ENCODE peak calls at places on chromosomes 4 and X, in eight cellular contexts. Z is tibial artery; M is mesendoderm; D is Karpas-422; Y is gastrocnemius medialis; L is CD8-positive, alpha-beta T cell; G is CD4-positive, alpha-beta memory T cell; A is psoas muscle. P is an unnamed sample. For H3K4me1 and H3K36me3, the result is how much of the 10 kb centered on the place peaks cover.

GRCh38 chrX:97806238-97806637 is 922.5 kb downstream of the RPA4 start:
- DNase-seq in Z (no peak), M (no peak), D (no peak), Y (no peak), L (no peak), G (no peak), A (no peak), P (no peak)

GRCh38 chrX:1341531-1342179 is 5.1 kb downstream of the IL3RA start:
- DNase-seq in Z (no peak), M (no peak), D (no peak), Y (no peak), L (no peak), G (no peak), A (no peak), P (no peak)

GRCh38 chrX:120428309-120428708 is 40.8 kb downstream of the LAMP2 start:
- DNase-seq in Z (no peak), M (peak), D (no peak), Y (no peak), L (no peak), G (no peak), A (no peak), P (no peak)

GRCh38 chrX:13091111-13091765 is 46.8 kb upstream of the FAM9C start:
- DNase-seq in Z (no peak), M (no peak), D (no peak), Y (no peak), L (no peak), G (peak), A (no peak), P (no peak)

GRCh38 chrX:101550362-101550761 is at the start of gene ARMCX1:
- DNase-seq in Z (peak), M (peak), D (no peak), Y (peak), L (peak), G (no peak), A (peak), P (peak)

GRCh38 chrX:111129949-111130348 is 34.0 kb downstream of the PAK3 start:
- DNase-seq in Z (no peak), M (no peak), D (no peak), Y (no peak), L (no peak), G (no peak), A (no peak), P (no peak)

GRCh38 chr4:3836041-3836801 is 70.0 kb downstream of the ADRA2C start:
- DNase-seq in Z (no peak), M (peak), D (no peak), Y (no peak), L (no peak), G (no peak), A (no peak), P (no peak)

GRCh38 chr4:72418458-72418857 is 150.6 kb downstream of the ADAMTS3 start:
- DNase-seq in Z (no peak), M (no peak), D (no peak), Y (no peak), L (no peak), G (no peak), A (peak), P (no peak)

GRCh38 chr4:111811661-111812060 is 333.6 kb upstream of the FAM241A start:
- DNase-seq in Z (no peak), M (no peak), D (no peak), Y (no peak), L (no peak), G (no peak), A (no peak), P (no peak)

GRCh38 chr4:56240554-56241190 is 146.6 kb downstream of the AASDH start:
- DNase-seq in Z (no peak), M (no peak), D (no peak), Y (no peak), L (no peak), G (no peak), A (no peak), P (no peak)

DNA sequence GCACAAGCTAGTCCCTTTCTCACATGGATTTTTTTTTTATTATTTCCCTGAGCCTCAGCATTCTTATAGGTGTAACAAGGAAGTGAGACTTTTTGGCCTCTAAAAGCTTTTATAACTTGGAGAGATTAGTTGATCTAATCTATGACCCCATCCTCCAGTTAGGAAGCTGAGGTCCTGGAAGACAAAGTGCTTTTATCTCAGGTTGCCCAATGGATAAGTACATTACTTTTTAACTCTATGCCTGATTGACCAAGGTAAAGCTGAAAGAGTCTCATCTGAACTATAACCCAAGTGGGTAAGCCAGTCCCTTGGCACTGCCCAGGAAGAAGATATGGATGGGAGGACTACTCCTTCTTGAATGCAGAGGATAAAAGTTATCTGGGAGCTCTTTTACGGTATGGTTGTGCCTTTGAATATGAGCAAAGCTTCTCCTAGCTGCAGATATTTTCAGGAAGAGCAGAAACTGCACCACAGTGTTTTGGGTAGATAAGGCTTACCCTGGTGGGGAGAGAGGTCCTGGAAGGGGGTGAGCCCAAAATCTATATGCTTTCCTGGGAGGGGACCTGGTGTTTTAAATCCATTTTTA is 40.2 kb downstream of the VSIG4 start:
- DNase-seq in Z (no peak), M (no peak), D (no peak), Y (no peak), L (no peak), G (no peak), A (no peak), P (no peak)
- H3K4me1 ChIP-seq in Z (under half), M (under half), D (under half), Y (under half), L (half or more), G (under half), A (under half), P (under half)

DNA sequence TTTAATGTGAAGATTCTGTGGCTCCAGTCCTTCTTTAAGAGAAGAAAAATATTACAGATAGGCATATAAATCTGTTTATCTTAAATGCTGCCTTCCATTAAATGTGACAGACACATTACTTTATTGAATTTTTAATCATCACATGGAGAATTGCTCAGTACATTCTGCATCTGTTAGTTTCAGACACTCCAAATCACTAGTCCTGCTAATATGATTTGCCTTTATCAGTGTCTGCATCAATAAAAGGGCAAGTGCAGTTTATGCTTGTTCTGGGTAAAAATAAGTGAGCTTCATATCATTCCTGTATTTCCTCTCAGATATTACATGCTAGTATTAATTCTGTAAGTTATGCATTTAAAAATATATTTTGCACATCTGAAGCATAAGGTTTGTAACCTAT is 666.4 kb downstream of the TECRL start:
- DNase-seq in Z (no peak), M (no peak), D (no peak), Y (no peak), L (no peak), G (no peak), A (no peak), P (no peak)
- H3K36me3 ChIP-seq in Z (under half), M (under half), D (under half), Y (under half), L (under half), G (under half), A (under half), P (under half)

DNA sequence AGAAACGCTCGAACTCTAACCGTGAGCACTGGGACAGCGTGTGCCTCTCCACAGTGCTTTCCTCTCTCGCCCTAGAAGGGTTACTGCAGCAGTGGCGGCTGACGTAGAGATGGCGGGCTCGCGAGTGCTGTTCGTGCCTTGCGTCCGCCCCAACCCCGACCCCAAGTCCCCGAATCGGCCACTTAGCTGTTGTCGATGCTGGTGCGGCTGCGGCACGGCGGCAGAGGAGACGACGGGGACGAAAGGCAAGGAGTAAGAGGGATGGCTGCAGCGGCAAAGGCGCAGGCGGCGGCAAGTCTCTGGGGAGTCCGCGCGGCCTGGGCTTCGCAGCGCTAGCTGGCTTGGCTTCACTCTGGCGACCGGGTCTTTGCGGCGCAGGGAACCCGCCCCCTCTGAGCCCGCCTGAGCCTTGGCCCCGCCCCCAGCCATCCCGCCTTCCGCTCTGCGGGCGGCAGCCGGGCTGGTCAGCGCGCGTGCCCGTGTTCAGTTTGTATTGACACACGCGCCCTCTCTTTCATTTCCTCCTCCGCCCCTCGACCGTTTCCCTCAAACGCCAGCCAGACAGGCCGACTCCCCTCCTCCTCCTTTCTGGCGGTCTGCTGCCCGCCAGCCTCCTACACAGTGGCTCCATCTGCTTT is at the start of gene SPIN4:
- DNase-seq in Z (peak), M (peak), D (peak), Y (peak), L (peak), G (peak), A (peak), P (peak)
- H3K27ac ChIP-seq in Z (peak), M (peak), D (peak), Y (peak), L (peak), G (peak), A (no peak), P (peak)

DNA sequence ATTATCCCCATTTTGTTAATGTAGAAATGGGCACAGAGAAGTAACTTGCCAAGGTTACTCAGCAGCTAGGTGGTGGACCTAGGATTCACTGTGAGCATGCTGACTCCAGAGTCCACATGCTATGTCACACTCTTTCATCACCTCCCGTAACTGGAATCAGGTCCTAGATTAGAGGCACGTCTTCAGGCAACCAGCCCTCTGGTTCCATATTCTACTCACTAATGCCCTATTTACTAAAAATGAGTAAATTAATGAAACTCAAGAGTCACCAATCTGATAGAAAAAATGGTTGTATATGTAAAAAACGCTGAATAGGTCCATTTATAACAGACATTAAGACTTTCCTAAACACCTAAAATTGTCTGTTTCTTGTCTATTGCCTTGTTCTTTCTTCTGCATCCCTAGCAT is 7.7 kb upstream of the RUFY3 start:
- DNase-seq in Z (no peak), M (peak), D (no peak), Y (no peak), L (no peak), G (no peak), A (no peak), P (no peak)
- H3K4me1 ChIP-seq in Z (under half), M (under half), D (under half), Y (under half), L (under half), G (under half), A (under half), P (under half)

DNA sequence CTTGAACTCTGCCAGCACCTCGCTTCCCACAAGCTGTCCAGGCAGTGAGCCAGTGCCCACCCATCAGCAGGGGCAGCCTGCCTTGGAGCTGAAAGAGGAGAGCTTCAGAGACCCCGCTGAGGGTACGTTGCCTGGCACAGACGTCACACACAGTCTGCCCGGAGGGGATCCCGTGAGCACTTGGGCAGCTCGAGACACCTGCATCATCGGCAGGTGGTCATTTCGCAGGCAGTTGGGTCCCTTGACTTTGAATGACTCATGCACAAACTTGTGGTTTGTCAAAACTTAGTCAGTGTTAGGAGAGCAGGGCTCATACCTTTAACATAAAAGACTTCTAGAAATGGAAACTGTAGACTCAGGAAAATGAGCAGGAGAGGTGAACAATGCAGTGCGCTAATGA is 9.9 kb downstream of the TACC3 start:
- DNase-seq in Z (no peak), M (no peak), D (no peak), Y (no peak), L (no peak), G (no peak), A (no peak), P (no peak)
- H3K36me3 ChIP-seq in Z (under half), M (under half), D (half or more), Y (under half), L (half or more), G (half or more), A (half or more), P (under half)

DNA sequence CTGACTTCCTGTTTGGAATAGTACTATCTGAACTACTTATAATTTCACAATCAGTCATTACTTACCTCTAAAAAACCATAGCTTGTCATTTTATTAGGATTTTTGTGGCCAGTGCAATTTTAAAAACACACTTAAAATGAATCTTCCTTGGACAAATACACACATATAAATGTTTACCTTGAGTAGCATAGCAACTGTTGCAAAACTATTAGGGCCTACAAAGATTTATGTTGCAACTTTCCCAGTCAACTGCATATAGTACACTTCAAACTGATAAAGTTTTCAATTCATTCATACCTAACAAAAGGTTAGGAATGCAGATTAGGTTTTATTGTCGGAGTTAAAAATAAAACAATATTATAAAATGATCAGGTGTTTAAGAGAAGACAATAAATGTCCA is 193.0 kb downstream of the PDGFC start:
- DNase-seq in Z (no peak), M (no peak), D (no peak), Y (no peak), L (no peak), G (no peak), A (no peak), P (no peak)
- H3K27ac ChIP-seq in Z (no peak), M (no peak), D (no peak), Y (no peak), L (no peak), G (no peak), A (no peak), P (no peak)

GRCh38 chr4:104625706-104626105 is 131.0 kb upstream of the CXXC4 start:
- DNase-seq in Z (no peak), M (no peak), D (no peak), Y (no peak), L (no peak), G (no peak), A (no peak), P (no peak)

GRCh38 chr4:104631000-104631399 is 136.3 kb upstream of the CXXC4 start:
- DNase-seq in Z (no peak), M (no peak), D (no peak), Y (no peak), L (no peak), G (no peak), A (no peak), P (no peak)

GRCh38 chr4:104629601-104630000 is 134.9 kb upstream of the CXXC4 start:
- DNase-seq in Z (no peak), M (no peak), D (no peak), Y (no peak), L (no peak), G (no peak), A (no peak), P (no peak)
- H3K4me1 ChIP-seq in Z (under half), M (under half), D (under half), Y (under half), L (under half), G (under half), A (under half), P (under half)

DNA sequence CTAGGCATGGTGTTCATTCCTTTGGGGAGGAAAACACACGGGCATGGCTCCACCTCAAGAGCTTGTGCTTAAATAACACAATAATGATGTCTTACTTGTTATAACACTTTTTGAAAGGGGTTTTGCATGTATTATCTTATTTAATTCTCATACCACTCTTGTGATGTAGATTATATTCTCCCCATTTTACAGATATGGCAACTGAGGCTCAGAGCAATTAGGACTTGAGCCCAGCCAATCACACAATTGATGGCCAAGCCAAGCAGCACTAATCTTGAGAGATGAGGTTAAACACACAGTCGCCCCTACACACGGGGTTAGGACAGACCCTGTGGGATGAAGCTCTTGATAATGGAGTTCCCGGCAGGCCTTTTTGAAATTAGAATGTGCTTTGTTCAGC is 45.1 kb downstream of the BCORL1 start:
- DNase-seq in Z (no peak), M (no peak), D (no peak), Y (no peak), L (no peak), G (no peak), A (no peak), P (no peak)
- H3K36me3 ChIP-seq in Z (under half), M (under half), D (under half), Y (under half), L (under half), G (under half), A (half or more), P (under half)

GRCh38 chrX:45134775-45135174 is 65.9 kb downstream of the DIPK2B start:
- DNase-seq in Z (no peak), M (no peak), D (no peak), Y (no peak), L (no peak), G (no peak), A (no peak), P (no peak)
- H3K27ac ChIP-seq in Z (no peak), M (no peak), D (no peak), Y (no peak), L (no peak), G (no peak), A (no peak), P (no peak)

GRCh38 chr4:54016504-54016903 is 47.9 kb downstream of the CHIC2 start:
- DNase-seq in Z (no peak), M (no peak), D (peak), Y (no peak), L (no peak), G (no peak), A (no peak), P (no peak)
- H3K4me1 ChIP-seq in Z (under half), M (under half), D (half or more), Y (under half), L (under half), G (under half), A (under half), P (under half)